ENCODE peak calls at places on chromosomes 5 and 9, in six cellular contexts. One of them, this sample, is unnamed.

GRCh38 chr5:141825241-141825671 is 53.0 kb downstream of the PCDH1 start:
- DNase-seq in suprapubic skin: no peak
- DNase-seq in CD4-positive, alpha-beta memory T cell: no peak
- DNase-seq in CD8-positive, alpha-beta memory T cell: no peak
- DNase-seq in kidney: no peak
- DNase-seq in lung: no peak
- DNase-seq in this sample: no peak

GRCh38 chr9:121538221-121538620 is 38.6 kb upstream of the GGTA1 start:
- DNase-seq in CD4-positive, alpha-beta memory T cell: no peak
- DNase-seq in suprapubic skin: no peak
- DNase-seq in CD8-positive, alpha-beta memory T cell: no peak
- DNase-seq in lung: no peak
- DNase-seq in kidney: no peak
- DNase-seq in this sample: no peak

GRCh38 chr5:146466521-146467349 is 19.6 kb downstream of the TCERG1 start:
- DNase-seq in CD8-positive, alpha-beta memory T cell: no peak
- DNase-seq in lung: no peak
- DNase-seq in suprapubic skin: no peak
- DNase-seq in kidney: no peak
- DNase-seq in CD4-positive, alpha-beta memory T cell: no peak
- DNase-seq in this sample: no peak

GRCh38 chr9:124282442-124283231 is 24.9 kb downstream of the NEK6 start:
- DNase-seq in lung: peak
- DNase-seq in kidney: peak
- DNase-seq in CD4-positive, alpha-beta memory T cell: no peak
- DNase-seq in CD8-positive, alpha-beta memory T cell: no peak
- DNase-seq in suprapubic skin: no peak
- DNase-seq in this sample: no peak

GRCh38 chr9:95157491-95158151 is 159.9 kb downstream of the FANCC start:
- DNase-seq in lung: peak
- DNase-seq in suprapubic skin: no peak
- DNase-seq in CD4-positive, alpha-beta memory T cell: no peak
- DNase-seq in kidney: no peak
- DNase-seq in CD8-positive, alpha-beta memory T cell: no peak
- DNase-seq in this sample: no peak

GRCh38 chr9:38437193-38437823 is 13.1 kb upstream of the IGFBPL1 start:
- DNase-seq in CD8-positive, alpha-beta memory T cell: no peak
- DNase-seq in kidney: no peak
- DNase-seq in lung: no peak
- DNase-seq in suprapubic skin: no peak
- DNase-seq in CD4-positive, alpha-beta memory T cell: no peak
- DNase-seq in this sample: no peak

GRCh38 chr9:137074657-137075274 is 2.6 kb upstream of the UAP1L1 start:
- DNase-seq in suprapubic skin: no peak
- DNase-seq in lung: no peak
- DNase-seq in kidney: peak
- DNase-seq in CD4-positive, alpha-beta memory T cell: peak
- DNase-seq in CD8-positive, alpha-beta memory T cell: no peak
- DNase-seq in this sample: no peak

GRCh38 chr5:33048315-33048714 is 337.2 kb downstream of the NPR3 start:
- DNase-seq in CD8-positive, alpha-beta memory T cell: no peak
- DNase-seq in kidney: peak
- DNase-seq in suprapubic skin: no peak
- DNase-seq in CD4-positive, alpha-beta memory T cell: no peak
- DNase-seq in lung: no peak
- DNase-seq in this sample: no peak

GRCh38 chr9:38649731-38650363 is 29.5 kb upstream of the ANKRD18A start:
- DNase-seq in CD8-positive, alpha-beta memory T cell: no peak
- DNase-seq in lung: no peak
- DNase-seq in suprapubic skin: no peak
- DNase-seq in CD4-positive, alpha-beta memory T cell: no peak
- DNase-seq in kidney: no peak
- DNase-seq in this sample: no peak

GRCh38 chr5:36066540-36067210 is at the start of gene UGT3A2:
- DNase-seq in lung: no peak
- DNase-seq in suprapubic skin: no peak
- DNase-seq in CD8-positive, alpha-beta memory T cell: no peak
- DNase-seq in CD4-positive, alpha-beta memory T cell: no peak
- DNase-seq in kidney: no peak
- DNase-seq in this sample: no peak

GRCh38 chr5:36073595-36074216 is 7.0 kb upstream of the UGT3A2 start:
- DNase-seq in CD8-positive, alpha-beta memory T cell: no peak
- DNase-seq in lung: no peak
- DNase-seq in kidney: no peak
- DNase-seq in CD4-positive, alpha-beta memory T cell: no peak
- DNase-seq in suprapubic skin: no peak
- DNase-seq in this sample: no peak

GRCh38 chr5:36066001-36066539 is 612 bp downstream of the UGT3A2 start:
- DNase-seq in CD8-positive, alpha-beta memory T cell: no peak
- DNase-seq in CD4-positive, alpha-beta memory T cell: no peak
- DNase-seq in lung: no peak
- DNase-seq in kidney: no peak
- DNase-seq in suprapubic skin: no peak
- DNase-seq in this sample: no peak

GRCh38 chr5:36068751-36069281 is 2.1 kb upstream of the UGT3A2 start:
- DNase-seq in CD4-positive, alpha-beta memory T cell: no peak
- DNase-seq in suprapubic skin: no peak
- DNase-seq in lung: no peak
- DNase-seq in kidney: no peak
- DNase-seq in CD8-positive, alpha-beta memory T cell: no peak
- DNase-seq in this sample: no peak

DNA sequence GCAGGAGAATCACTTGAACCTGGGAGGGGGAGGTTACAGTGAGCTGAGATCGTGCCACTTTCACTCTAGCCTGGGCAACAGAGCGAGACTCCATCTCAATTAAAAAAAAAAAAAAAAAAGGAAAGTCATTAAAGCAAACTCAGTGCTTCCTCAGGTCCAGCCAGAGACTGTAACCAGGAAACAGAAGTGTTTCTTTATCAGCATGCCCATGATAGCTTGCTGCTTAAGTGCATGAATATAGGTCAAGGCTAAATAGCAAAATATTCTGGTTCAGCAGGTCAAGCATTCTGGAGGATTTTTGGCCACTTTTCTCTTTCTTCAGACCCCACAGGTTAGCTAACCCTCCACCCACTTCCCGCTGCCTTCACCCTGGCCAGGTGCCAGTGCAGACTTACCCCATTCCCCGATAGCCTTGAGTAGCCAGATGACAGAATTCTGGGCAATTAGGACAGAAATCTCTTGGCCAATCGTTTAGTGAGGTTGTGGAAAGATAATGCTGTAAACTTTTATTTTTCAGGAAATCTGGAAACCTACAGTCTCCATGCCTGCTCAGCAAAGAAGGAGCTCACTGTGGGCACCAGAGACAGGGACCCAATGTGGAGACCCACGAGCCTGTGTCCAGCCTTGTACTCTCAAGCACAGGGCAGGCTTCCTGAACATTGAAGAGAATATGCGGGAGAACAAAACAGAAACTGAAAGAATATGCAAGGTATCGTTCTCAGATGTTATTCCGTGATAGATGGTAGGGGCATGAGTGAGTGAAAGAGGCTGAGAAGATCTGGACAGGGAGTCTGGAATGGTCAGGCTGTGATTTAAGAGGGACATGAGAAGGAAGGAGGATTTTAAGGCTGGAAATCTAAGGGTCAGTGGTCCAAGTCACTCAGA is 4.2 kb upstream of the UGT3A2 start:
- DNase-seq in CD8-positive, alpha-beta memory T cell: no peak
- DNase-seq in CD4-positive, alpha-beta memory T cell: no peak
- DNase-seq in lung: no peak
- DNase-seq in kidney: no peak
- DNase-seq in suprapubic skin: no peak
- DNase-seq in this sample: no peak
- H3K4me3 ChIP-seq in CD8-positive, alpha-beta memory T cell: peak
- H3K4me3 ChIP-seq in CD4-positive, alpha-beta memory T cell: peak
- H3K4me3 ChIP-seq in lung: peak
- H3K4me3 ChIP-seq in kidney: peak
- H3K4me3 ChIP-seq in suprapubic skin: no peak
- H3K4me3 ChIP-seq in this sample: no peak

DNA sequence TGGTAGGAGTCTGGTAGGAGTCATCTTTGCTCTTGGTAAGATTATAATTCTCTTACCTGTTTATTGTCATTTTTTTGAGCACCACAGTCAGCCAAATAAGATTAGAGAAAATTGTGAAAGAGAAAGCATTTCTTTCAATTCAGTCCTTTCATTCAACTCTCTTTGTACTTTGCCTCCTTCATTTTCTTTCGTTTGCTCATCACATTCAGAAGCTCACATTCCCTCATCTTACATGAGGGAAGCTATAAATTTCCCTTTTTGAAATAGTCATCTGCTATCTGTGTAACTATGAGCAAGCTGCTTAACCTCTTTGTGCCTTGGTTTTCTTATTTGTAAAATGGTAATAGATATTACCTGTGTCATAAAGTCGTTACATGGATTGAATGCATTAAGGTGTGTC is 41.4 kb downstream of the PAM start:
- DNase-seq in CD4-positive, alpha-beta memory T cell: no peak
- DNase-seq in lung: no peak
- DNase-seq in kidney: no peak
- DNase-seq in suprapubic skin: no peak
- DNase-seq in CD8-positive, alpha-beta memory T cell: no peak
- DNase-seq in this sample: no peak
- H3K4me3 ChIP-seq in CD4-positive, alpha-beta memory T cell: no peak
- H3K4me3 ChIP-seq in lung: no peak
- H3K4me3 ChIP-seq in kidney: peak
- H3K4me3 ChIP-seq in suprapubic skin: no peak
- H3K4me3 ChIP-seq in CD8-positive, alpha-beta memory T cell: no peak
- H3K4me3 ChIP-seq in this sample: no peak

GRCh38 chr9:91425270-91425669 is 1.6 kb upstream of the NFIL3 start:
- DNase-seq in kidney: no peak
- DNase-seq in lung: no peak
- DNase-seq in suprapubic skin: no peak
- DNase-seq in CD8-positive, alpha-beta memory T cell: no peak
- DNase-seq in CD4-positive, alpha-beta memory T cell: peak
- DNase-seq in this sample: no peak
- H3K4me3 ChIP-seq in kidney: peak
- H3K4me3 ChIP-seq in lung: no peak
- H3K4me3 ChIP-seq in suprapubic skin: peak
- H3K4me3 ChIP-seq in CD8-positive, alpha-beta memory T cell: peak
- H3K4me3 ChIP-seq in CD4-positive, alpha-beta memory T cell: peak
- H3K4me3 ChIP-seq in this sample: no peak

GRCh38 chr9:79574166-79574565 is 2.4 kb downstream of the TLE4 start:
- DNase-seq in CD8-positive, alpha-beta memory T cell: no peak
- DNase-seq in suprapubic skin: no peak
- DNase-seq in CD4-positive, alpha-beta memory T cell: no peak
- DNase-seq in kidney: no peak
- DNase-seq in lung: no peak
- DNase-seq in this sample: no peak

GRCh38 chr9:79575560-79575959 is 3.8 kb downstream of the TLE4 start:
- DNase-seq in CD4-positive, alpha-beta memory T cell: no peak
- DNase-seq in suprapubic skin: no peak
- DNase-seq in kidney: no peak
- DNase-seq in lung: no peak
- DNase-seq in CD8-positive, alpha-beta memory T cell: no peak
- DNase-seq in this sample: no peak

GRCh38 chr9:79573697-79573976 is 1.9 kb downstream of the TLE4 start:
- DNase-seq in lung: no peak
- DNase-seq in CD4-positive, alpha-beta memory T cell: no peak
- DNase-seq in CD8-positive, alpha-beta memory T cell: no peak
- DNase-seq in suprapubic skin: no peak
- DNase-seq in kidney: no peak
- DNase-seq in this sample: no peak

GRCh38 chr9:79572891-79573696 is 1.3 kb downstream of the TLE4 start:
- DNase-seq in CD4-positive, alpha-beta memory T cell: peak
- DNase-seq in CD8-positive, alpha-beta memory T cell: peak
- DNase-seq in lung: peak
- DNase-seq in suprapubic skin: peak
- DNase-seq in kidney: peak
- DNase-seq in this sample: peak

DNA sequence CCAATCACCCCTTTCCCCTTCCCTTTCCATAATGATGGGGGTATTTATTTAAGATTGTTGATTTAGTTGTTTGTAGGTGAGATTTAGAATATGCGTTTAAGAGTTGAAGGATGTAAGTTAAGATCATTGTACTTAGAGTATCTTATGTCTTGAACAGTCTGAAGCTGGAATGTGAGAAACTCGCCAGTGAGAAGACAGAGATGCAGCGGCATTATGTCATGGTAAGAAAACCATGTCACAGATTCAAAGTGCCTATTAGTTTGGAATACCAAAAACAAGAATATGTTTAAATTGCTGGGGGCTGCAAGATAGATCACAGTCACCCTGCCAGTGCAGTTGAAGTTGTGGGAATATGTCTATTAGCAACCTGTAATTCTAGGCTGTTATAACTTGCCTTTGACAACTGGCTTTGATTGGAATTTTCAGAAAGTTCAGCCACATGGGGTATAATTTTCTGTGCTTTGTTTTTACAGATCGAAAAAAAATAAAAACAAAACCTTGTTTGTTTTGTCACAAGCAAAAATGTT is 3.0 kb downstream of the TLE4 start:
- DNase-seq in lung: no peak
- DNase-seq in CD4-positive, alpha-beta memory T cell: no peak
- DNase-seq in kidney: no peak
- DNase-seq in CD8-positive, alpha-beta memory T cell: no peak
- DNase-seq in suprapubic skin: no peak
- DNase-seq in this sample: no peak
- H3K4me3 ChIP-seq in lung: no peak
- H3K4me3 ChIP-seq in CD4-positive, alpha-beta memory T cell: peak
- H3K4me3 ChIP-seq in kidney: peak
- H3K4me3 ChIP-seq in CD8-positive, alpha-beta memory T cell: no peak
- H3K4me3 ChIP-seq in suprapubic skin: peak
- H3K4me3 ChIP-seq in this sample: no peak

DNA sequence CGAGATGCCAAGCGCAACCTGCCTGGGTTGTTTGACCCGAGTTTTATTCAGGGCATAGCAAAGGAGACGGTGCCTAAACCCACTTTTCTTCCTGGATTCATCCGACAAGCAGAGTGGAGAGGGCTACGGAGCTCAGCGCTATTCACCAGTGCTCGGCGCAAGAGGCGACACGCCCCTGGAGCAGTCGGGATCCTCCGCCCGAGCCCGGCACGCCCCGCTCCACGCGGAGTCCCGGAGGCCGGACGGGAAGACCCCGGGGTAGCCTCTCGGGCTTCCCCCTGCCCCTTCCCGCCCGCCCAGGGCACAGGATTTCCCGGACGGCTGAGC is 460 bp downstream of the SERINC5 start:
- DNase-seq in CD8-positive, alpha-beta memory T cell: peak
- DNase-seq in lung: peak
- DNase-seq in CD4-positive, alpha-beta memory T cell: peak
- DNase-seq in suprapubic skin: peak
- DNase-seq in kidney: peak
- DNase-seq in this sample: no peak
- H3K4me3 ChIP-seq in CD8-positive, alpha-beta memory T cell: peak
- H3K4me3 ChIP-seq in lung: peak
- H3K4me3 ChIP-seq in CD4-positive, alpha-beta memory T cell: peak
- H3K4me3 ChIP-seq in suprapubic skin: peak
- H3K4me3 ChIP-seq in kidney: peak
- H3K4me3 ChIP-seq in this sample: peak